ENCODE peak calls at places on chromosomes 4 and X, in five cellular contexts. One of them, this sample, is unnamed.

GRCh38 chr4:3730422-3730821 is 35.8 kb upstream of the ADRA2C start:
- DNase-seq in neural crest cell: no peak
- DNase-seq in activated effector memory CD4-positive, alpha-beta T cell treated with Interleukin-2 at 50 U/mL for 16 hours: no peak
- DNase-seq in NCI-H460: no peak
- DNase-seq in cardiac fibroblast: no peak
- DNase-seq in this sample: no peak

GRCh38 chrX:39905475-39905889 is 192.3 kb downstream of the BCOR start:
- DNase-seq in neural crest cell: no peak
- DNase-seq in activated effector memory CD4-positive, alpha-beta T cell treated with Interleukin-2 at 50 U/mL for 16 hours: no peak
- DNase-seq in NCI-H460: peak; percentile 66
- DNase-seq in cardiac fibroblast: no peak
- DNase-seq in this sample: no peak

GRCh38 chr4:93855926-93856325 is 27.4 kb downstream of the ATOH1 start:
- DNase-seq in neural crest cell: no peak
- DNase-seq in activated effector memory CD4-positive, alpha-beta T cell treated with Interleukin-2 at 50 U/mL for 16 hours: no peak
- DNase-seq in NCI-H460: no peak
- DNase-seq in cardiac fibroblast: no peak
- DNase-seq in this sample: no peak

GRCh38 chr4:17722361-17722710 is 59.1 kb downstream of the FAM184B start:
- DNase-seq in neural crest cell: no peak
- DNase-seq in activated effector memory CD4-positive, alpha-beta T cell treated with Interleukin-2 at 50 U/mL for 16 hours: no peak
- DNase-seq in NCI-H460: no peak
- DNase-seq in cardiac fibroblast: no peak
- DNase-seq in this sample: no peak

GRCh38 chrX:20857746-20858145 is 516.5 kb upstream of the CNKSR2 start:
- DNase-seq in neural crest cell: peak; percentile 5
- DNase-seq in activated effector memory CD4-positive, alpha-beta T cell treated with Interleukin-2 at 50 U/mL for 16 hours: no peak
- DNase-seq in NCI-H460: no peak
- DNase-seq in cardiac fibroblast: peak; percentile 82
- DNase-seq in this sample: no peak

GRCh38 chrX:10174810-10175209 is 18.0 kb downstream of the CLCN4 start:
- DNase-seq in neural crest cell: no peak
- DNase-seq in activated effector memory CD4-positive, alpha-beta T cell treated with Interleukin-2 at 50 U/mL for 16 hours: no peak
- DNase-seq in NCI-H460: no peak
- DNase-seq in cardiac fibroblast: no peak
- DNase-seq in this sample: no peak

GRCh38 chrX:11665144-11666040 is at the start of gene ARHGAP6:
- DNase-seq in neural crest cell: peak; percentile 34
- DNase-seq in activated effector memory CD4-positive, alpha-beta T cell treated with Interleukin-2 at 50 U/mL for 16 hours: no peak
- DNase-seq in NCI-H460: no peak
- DNase-seq in cardiac fibroblast: peak; percentile 63
- DNase-seq in this sample: peak; percentile 80

GRCh38 chrX:150690126-150690525 is 3.1 kb upstream of the MTMR1 start:
- DNase-seq in neural crest cell: no peak
- DNase-seq in activated effector memory CD4-positive, alpha-beta T cell treated with Interleukin-2 at 50 U/mL for 16 hours: no peak
- DNase-seq in NCI-H460: no peak
- DNase-seq in cardiac fibroblast: peak; percentile 96
- DNase-seq in this sample: no peak

GRCh38 chr4:158080354-158080753 is 92.5 kb downstream of the GASK1B start:
- DNase-seq in neural crest cell: no peak
- DNase-seq in activated effector memory CD4-positive, alpha-beta T cell treated with Interleukin-2 at 50 U/mL for 16 hours: no peak
- DNase-seq in NCI-H460: no peak
- DNase-seq in cardiac fibroblast: no peak
- DNase-seq in this sample: peak; percentile 36

GRCh38 chr4:185535818-185536729 is 767 bp upstream of the PDLIM3 start:
- DNase-seq in neural crest cell: no peak
- DNase-seq in activated effector memory CD4-positive, alpha-beta T cell treated with Interleukin-2 at 50 U/mL for 16 hours: no peak
- DNase-seq in NCI-H460: no peak
- DNase-seq in cardiac fibroblast: peak; percentile 63
- DNase-seq in this sample: peak; percentile 41

This sample was measured in retina.